ENCODE peak calls at places on chromosomes 16 and 17, in eight cellular contexts. One of them, this sample, is unnamed.

GRCh38 chr16:88749358-88749757 is 35.7 kb downstream of the PIEZO1 start:
- DNase-seq in type B pancreatic cell: no peak
- DNase-seq in breast epithelium: no peak
- DNase-seq in BE2C: no peak
- DNase-seq in heart right ventricle: no peak
- DNase-seq in stomach: no peak
- DNase-seq in neural crest cell: no peak
- DNase-seq in bronchial epithelial cell: no peak
- DNase-seq in this sample: no peak

GRCh38 chr16:49924078-49924477 is 68.2 kb upstream of the ZNF423 start:
- DNase-seq in type B pancreatic cell: no peak
- DNase-seq in breast epithelium: no peak
- DNase-seq in BE2C: peak; percentile 67
- DNase-seq in heart right ventricle: no peak
- DNase-seq in stomach: no peak
- DNase-seq in neural crest cell: no peak
- DNase-seq in bronchial epithelial cell: no peak
- DNase-seq in this sample: no peak

GRCh38 chr17:50631195-50631907 is 3.3 kb upstream of the ABCC3 start:
- DNase-seq in type B pancreatic cell: no peak
- DNase-seq in breast epithelium: no peak
- DNase-seq in BE2C: peak; percentile 61
- DNase-seq in heart right ventricle: no peak
- DNase-seq in stomach: no peak
- DNase-seq in neural crest cell: no peak
- DNase-seq in bronchial epithelial cell: no peak
- DNase-seq in this sample: no peak

GRCh38 chr17:8041249-8041928 is 2.5 kb downstream of the ALOX15B start:
- DNase-seq in type B pancreatic cell: no peak
- DNase-seq in breast epithelium: no peak
- DNase-seq in BE2C: peak; percentile 26
- DNase-seq in heart right ventricle: no peak
- DNase-seq in stomach: peak; percentile 58
- DNase-seq in neural crest cell: peak; percentile 21
- DNase-seq in bronchial epithelial cell: peak; percentile 83
- DNase-seq in this sample: peak; percentile 65

GRCh38 chr16:16071631-16072244 is 122.3 kb downstream of the ABCC1 start:
- DNase-seq in type B pancreatic cell: no peak
- DNase-seq in breast epithelium: no peak
- DNase-seq in BE2C: no peak
- DNase-seq in heart right ventricle: peak; percentile 50
- DNase-seq in stomach: peak; percentile 86
- DNase-seq in neural crest cell: no peak
- DNase-seq in bronchial epithelial cell: no peak
- DNase-seq in this sample: no peak

GRCh38 chr16:25097304-25097988 is 14.1 kb upstream of the LCMT1 start:
- DNase-seq in type B pancreatic cell: no peak
- DNase-seq in breast epithelium: no peak
- DNase-seq in BE2C: no peak
- DNase-seq in heart right ventricle: no peak
- DNase-seq in stomach: no peak
- DNase-seq in neural crest cell: no peak
- DNase-seq in bronchial epithelial cell: no peak
- DNase-seq in this sample: no peak

GRCh38 chr17:17999364-18000007 is 26.8 kb downstream of the DRC3 start:
- DNase-seq in type B pancreatic cell: no peak
- DNase-seq in breast epithelium: no peak
- DNase-seq in BE2C: no peak
- DNase-seq in heart right ventricle: no peak
- DNase-seq in stomach: no peak
- DNase-seq in neural crest cell: no peak
- DNase-seq in bronchial epithelial cell: peak; percentile 29
- DNase-seq in this sample: no peak

GRCh38 chr17:2357931-2358434 is 20.7 kb downstream of the SGSM2 start:
- DNase-seq in type B pancreatic cell: no peak
- DNase-seq in breast epithelium: no peak
- DNase-seq in BE2C: no peak
- DNase-seq in heart right ventricle: no peak
- DNase-seq in stomach: no peak
- DNase-seq in neural crest cell: no peak
- DNase-seq in bronchial epithelial cell: no peak
- DNase-seq in this sample: no peak

GRCh38 chr17:28895794-28896447 is 1.6 kb downstream of the FLOT2 start:
- DNase-seq in type B pancreatic cell: no peak
- DNase-seq in breast epithelium: no peak
- DNase-seq in BE2C: no peak
- DNase-seq in heart right ventricle: no peak
- DNase-seq in stomach: no peak
- DNase-seq in neural crest cell: no peak
- DNase-seq in bronchial epithelial cell: no peak
- DNase-seq in this sample: no peak

GRCh38 chr17:44219636-44220210 is at the start of gene UBTF:
- DNase-seq in type B pancreatic cell: no peak
- DNase-seq in breast epithelium: peak; percentile 56
- DNase-seq in BE2C: peak; percentile 88
- DNase-seq in heart right ventricle: peak; percentile 80
- DNase-seq in stomach: peak; percentile 62
- DNase-seq in neural crest cell: peak; percentile 55
- DNase-seq in bronchial epithelial cell: no peak
- DNase-seq in this sample: peak; percentile 58

GRCh38 chr17:38705803-38706624 is 941 bp downstream of the MLLT6 start:
- DNase-seq in type B pancreatic cell: no peak
- DNase-seq in breast epithelium: no peak
- DNase-seq in BE2C: peak; percentile 63
- DNase-seq in heart right ventricle: peak; percentile 72
- DNase-seq in stomach: peak; percentile 46
- DNase-seq in neural crest cell: no peak
- DNase-seq in bronchial epithelial cell: no peak
- DNase-seq in this sample: no peak

GRCh38 chr17:66915204-66915611 is 49.3 kb upstream of the CACNG4 start:
- DNase-seq in type B pancreatic cell: no peak
- DNase-seq in breast epithelium: peak; percentile 59
- DNase-seq in BE2C: peak; percentile 51
- DNase-seq in heart right ventricle: no peak
- DNase-seq in stomach: peak; percentile 52
- DNase-seq in neural crest cell: no peak
- DNase-seq in bronchial epithelial cell: peak; percentile 57
- DNase-seq in this sample: no peak

DNA sequence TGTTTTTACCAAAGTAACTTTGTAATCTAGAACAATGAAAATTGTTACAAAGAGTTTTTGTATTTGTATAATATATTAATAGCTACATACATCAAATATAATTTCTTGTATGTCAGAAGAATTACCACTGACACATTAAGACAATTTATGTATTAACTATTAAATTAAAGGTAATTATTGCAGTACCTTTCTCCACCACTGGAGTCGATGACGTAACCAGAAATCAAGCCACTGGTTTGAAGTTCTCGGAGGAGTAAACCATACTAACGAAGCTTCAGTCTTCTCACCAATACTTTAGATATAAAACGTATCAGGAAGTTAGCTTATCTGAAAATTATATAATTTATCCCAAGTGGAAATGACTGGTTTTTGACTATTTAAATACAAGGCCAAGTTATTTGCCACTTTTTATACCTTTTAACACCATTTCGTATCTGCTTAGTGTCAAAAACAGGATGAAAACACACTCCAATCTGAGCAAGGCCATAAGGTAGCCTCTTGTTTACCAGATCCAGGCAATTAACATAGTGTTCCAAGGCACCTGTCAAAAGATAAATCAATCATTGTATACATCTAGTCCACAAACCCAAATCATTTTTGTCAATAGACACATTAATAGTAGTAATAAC is 4.3 kb downstream of the POLG2 start:
- DNase-seq in type B pancreatic cell: no peak
- DNase-seq in breast epithelium: no peak
- DNase-seq in BE2C: no peak
- DNase-seq in heart right ventricle: no peak
- DNase-seq in stomach: no peak
- DNase-seq in neural crest cell: no peak
- DNase-seq in bronchial epithelial cell: peak; percentile 38
- DNase-seq in this sample: no peak
- TF ChIP-seq CTCF in type B pancreatic cell: peak; percentile 70
- TF ChIP-seq CTCF in breast epithelium: no peak
- TF ChIP-seq CTCF in BE2C: peak; percentile 52
- TF ChIP-seq CTCF in heart right ventricle: peak; percentile 63
- TF ChIP-seq CTCF in stomach: no peak
- TF ChIP-seq CTCF in neural crest cell: peak; percentile 60
- TF ChIP-seq CTCF in bronchial epithelial cell: peak; percentile 18
- TF ChIP-seq CTCF in this sample: no peak

GRCh38 chr17:46061435-46061834 is 62.4 kb downstream of the STH start:
- DNase-seq in type B pancreatic cell: no peak
- DNase-seq in breast epithelium: no peak
- DNase-seq in BE2C: no peak
- DNase-seq in heart right ventricle: no peak
- DNase-seq in stomach: no peak
- DNase-seq in neural crest cell: no peak
- DNase-seq in bronchial epithelial cell: peak; percentile 20
- DNase-seq in this sample: no peak
- TF ChIP-seq CTCF in type B pancreatic cell: peak; percentile 69
- TF ChIP-seq CTCF in breast epithelium: peak; percentile 21
- TF ChIP-seq CTCF in BE2C: peak; percentile 27
- TF ChIP-seq CTCF in heart right ventricle: peak; percentile 38
- TF ChIP-seq CTCF in stomach: no peak
- TF ChIP-seq CTCF in neural crest cell: peak; percentile 55
- TF ChIP-seq CTCF in bronchial epithelial cell: no peak
- TF ChIP-seq CTCF in this sample: no peak

GRCh38 chr17:57895382-57896060 is 45.7 kb upstream of the MRPS23 start:
- DNase-seq in type B pancreatic cell: no peak
- DNase-seq in breast epithelium: no peak
- DNase-seq in BE2C: no peak
- DNase-seq in heart right ventricle: peak; percentile 64
- DNase-seq in stomach: peak; percentile 45
- DNase-seq in neural crest cell: no peak
- DNase-seq in bronchial epithelial cell: no peak
- DNase-seq in this sample: no peak

GRCh38 chr17:57892146-57892819 is 42.4 kb upstream of the MRPS23 start:
- DNase-seq in type B pancreatic cell: peak; percentile 87
- DNase-seq in breast epithelium: peak; percentile 87
- DNase-seq in BE2C: peak; percentile 82
- DNase-seq in heart right ventricle: peak; percentile 90
- DNase-seq in stomach: peak; percentile 91
- DNase-seq in neural crest cell: peak; percentile 91
- DNase-seq in bronchial epithelial cell: peak; percentile 77
- DNase-seq in this sample: peak; percentile 88

GRCh38 chr17:57894848-57895247 is 45.0 kb upstream of the MRPS23 start:
- DNase-seq in type B pancreatic cell: no peak
- DNase-seq in breast epithelium: no peak
- DNase-seq in BE2C: no peak
- DNase-seq in heart right ventricle: no peak
- DNase-seq in stomach: no peak
- DNase-seq in neural crest cell: no peak
- DNase-seq in bronchial epithelial cell: no peak
- DNase-seq in this sample: no peak

GRCh38 chr17:57890857-57891232 is 41.0 kb upstream of the MRPS23 start:
- DNase-seq in type B pancreatic cell: no peak
- DNase-seq in breast epithelium: no peak
- DNase-seq in BE2C: no peak
- DNase-seq in heart right ventricle: no peak
- DNase-seq in stomach: no peak
- DNase-seq in neural crest cell: no peak
- DNase-seq in bronchial epithelial cell: no peak
- DNase-seq in this sample: no peak

GRCh38 chr17:57892820-57893595 is 43.2 kb upstream of the MRPS23 start:
- DNase-seq in type B pancreatic cell: no peak
- DNase-seq in breast epithelium: peak; percentile 80
- DNase-seq in BE2C: no peak
- DNase-seq in heart right ventricle: peak; percentile 82
- DNase-seq in stomach: peak; percentile 81
- DNase-seq in neural crest cell: peak; percentile 73
- DNase-seq in bronchial epithelial cell: peak; percentile 95
- DNase-seq in this sample: no peak
- TF ChIP-seq CTCF in type B pancreatic cell: peak; percentile 43
- TF ChIP-seq CTCF in breast epithelium: no peak
- TF ChIP-seq CTCF in BE2C: no peak
- TF ChIP-seq CTCF in heart right ventricle: no peak
- TF ChIP-seq CTCF in stomach: no peak
- TF ChIP-seq CTCF in neural crest cell: no peak
- TF ChIP-seq CTCF in bronchial epithelial cell: no peak
- TF ChIP-seq CTCF in this sample: no peak

GRCh38 chr17:76124582-76125390 is 16.3 kb downstream of the FOXJ1 start:
- DNase-seq in type B pancreatic cell: no peak
- DNase-seq in breast epithelium: no peak
- DNase-seq in BE2C: no peak
- DNase-seq in heart right ventricle: no peak
- DNase-seq in stomach: no peak
- DNase-seq in neural crest cell: no peak
- DNase-seq in bronchial epithelial cell: no peak
- DNase-seq in this sample: no peak
- TF ChIP-seq CTCF in type B pancreatic cell: peak; percentile 59
- TF ChIP-seq CTCF in breast epithelium: no peak
- TF ChIP-seq CTCF in BE2C: peak; percentile 34
- TF ChIP-seq CTCF in heart right ventricle: no peak
- TF ChIP-seq CTCF in stomach: no peak
- TF ChIP-seq CTCF in neural crest cell: peak; percentile 38
- TF ChIP-seq CTCF in bronchial epithelial cell: peak; percentile 5
- TF ChIP-seq CTCF in this sample: peak; percentile 20

DNA sequence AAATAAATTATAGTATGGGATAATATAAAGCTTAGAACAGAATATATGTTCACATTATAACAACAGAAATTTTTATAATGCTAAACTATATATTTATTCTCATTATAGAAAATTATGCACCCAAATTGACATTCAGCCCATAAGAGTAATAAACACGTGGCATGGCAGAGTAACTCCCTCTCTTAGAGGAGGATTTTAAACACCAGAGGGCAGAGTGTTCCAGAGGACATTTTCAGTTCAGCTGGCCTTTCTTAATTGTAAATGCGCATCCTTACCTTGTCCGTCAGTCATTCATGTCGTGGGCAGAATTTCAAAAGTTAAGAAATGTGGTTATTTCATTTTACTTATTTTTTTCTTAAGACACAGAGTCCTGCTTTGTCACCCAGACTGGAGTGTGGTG is 147.1 kb downstream of the TANC2 start:
- DNase-seq in type B pancreatic cell: no peak
- DNase-seq in breast epithelium: no peak
- DNase-seq in BE2C: no peak
- DNase-seq in heart right ventricle: no peak
- DNase-seq in stomach: no peak
- DNase-seq in neural crest cell: no peak
- DNase-seq in bronchial epithelial cell: no peak
- DNase-seq in this sample: peak; percentile 11
- TF ChIP-seq CTCF in type B pancreatic cell: peak; percentile 63
- TF ChIP-seq CTCF in breast epithelium: no peak
- TF ChIP-seq CTCF in BE2C: peak; percentile 36
- TF ChIP-seq CTCF in heart right ventricle: no peak
- TF ChIP-seq CTCF in stomach: no peak
- TF ChIP-seq CTCF in neural crest cell: peak; percentile 45
- TF ChIP-seq CTCF in bronchial epithelial cell: no peak
- TF ChIP-seq CTCF in this sample: no peak

This sample was measured in GM10248.